ENCODE peak calls at places on chromosomes 12 and 14, in six cellular contexts. S is trophoblast cell, X is IMR-90, V is H1, E is H9, G is neuronal stem cell. K is an unnamed sample.

GRCh38 chr12:93376436-93377251 is 1.1 kb upstream of the NUDT4 start:
- DNase-seq in S (peak), X (peak), V (no peak), E (peak), G (peak), K (peak)

GRCh38 chr12:32467959-32468863 is 68.9 kb downstream of the FGD4 start:
- DNase-seq in S (no peak), X (no peak), V (no peak), E (no peak), G (no peak), K (no peak)

GRCh38 chr14:106845286-106846087 is 1319.1 kb downstream of the TMEM121 start:
- DNase-seq in S (peak), X (no peak), V (no peak), E (no peak), G (no peak), K (no peak)

GRCh38 chr12:95601626-95602025 is 50.4 kb upstream of the USP44 start:
- DNase-seq in S (peak), X (peak), V (no peak), E (no peak), G (no peak), K (peak)

GRCh38 chr12:20451759-20452158 is 83.4 kb downstream of the PDE3A start:
- DNase-seq in S (peak), X (peak), V (no peak), E (no peak), G (no peak), K (peak)

GRCh38 chr14:72868500-72868899 is 25.4 kb downstream of the DPF3 start:
- DNase-seq in S (no peak), X (no peak), V (no peak), E (no peak), G (no peak), K (no peak)

GRCh38 chr14:53942970-53943750 is 13.5 kb downstream of the BMP4 start:
- DNase-seq in S (no peak), X (no peak), V (no peak), E (no peak), G (no peak), K (no peak)

GRCh38 chr14:28773917-28774691 is 7.5 kb downstream of the FOXG1 start:
- DNase-seq in S (peak), X (peak), V (no peak), E (peak), G (no peak), K (no peak)

GRCh38 chr14:92637864-92638263 is 110.6 kb downstream of the LGMN start:
- DNase-seq in S (no peak), X (no peak), V (no peak), E (no peak), G (no peak), K (no peak)

GRCh38 chr14:21070083-21070609 is at the start of gene ARHGEF40:
- DNase-seq in S (peak), X (peak), V (no peak), E (peak), G (no peak), K (peak)

GRCh38 chr14:32004300-32004699 is 72.8 kb upstream of the ARHGAP5 start:
- DNase-seq in S (no peak), X (no peak), V (no peak), E (no peak), G (no peak), K (peak)

GRCh38 chr12:43806737-43807072 is 588 bp upstream of the TWF1 start:
- DNase-seq in S (no peak), X (no peak), V (no peak), E (no peak), G (no peak), K (no peak)

GRCh38 chr12:13044859-13045384 is 741 bp downstream of the FAM234B start:
- DNase-seq in S (no peak), X (no peak), V (no peak), E (no peak), G (no peak), K (peak)

GRCh38 chr12:92193063-92193462 is 47.4 kb upstream of the BTG1 start:
- DNase-seq in S (no peak), X (no peak), V (no peak), E (no peak), G (no peak), K (peak)

GRCh38 chr12:85835810-85836715 is at the start of gene RASSF9:
- DNase-seq in S (no peak), X (peak), V (no peak), E (peak), G (no peak), K (peak)

GRCh38 chr12:97476255-97476654 is 13.7 kb downstream of the RMST start:
- DNase-seq in S (no peak), X (no peak), V (no peak), E (no peak), G (no peak), K (no peak)

GRCh38 chr12:52672321-52672933 is 7.8 kb downstream of the KRT1 start:
- DNase-seq in S (peak), X (no peak), V (no peak), E (no peak), G (no peak), K (no peak)

GRCh38 chr12:97921957-97922722 is 459.5 kb downstream of the RMST start:
- DNase-seq in S (no peak), X (no peak), V (no peak), E (no peak), G (no peak), K (peak)

GRCh38 chr12:52354197-52354596 is 13.1 kb downstream of the KRT85 start:
- DNase-seq in S (no peak), X (no peak), V (no peak), E (no peak), G (no peak), K (no peak)

GRCh38 chr12:34598352-34598827 is 576.1 kb downstream of the ALG10 start:
- DNase-seq in S (no peak), X (no peak), V (no peak), E (no peak), G (no peak), K (no peak)

GRCh38 chr14:91177073-91177796 is 63.4 kb downstream of the DGLUCY start:
- DNase-seq in S (peak), X (peak), V (no peak), E (peak), G (peak), K (peak)

GRCh38 chr12:117097159-117097558 is 2.1 kb downstream of the TESC start:
- DNase-seq in S (no peak), X (no peak), V (no peak), E (no peak), G (no peak), K (no peak)

GRCh38 chr12:102917026-102917787 is at the start of gene PAH:
- DNase-seq in S (peak), X (no peak), V (peak), E (peak), G (peak), K (no peak)

GRCh38 chr12:79299447-79300198 is 391.1 kb downstream of the PAWR start:
- DNase-seq in S (peak), X (no peak), V (no peak), E (no peak), G (no peak), K (no peak)

GRCh38 chr12:6688543-6688999 is 604 bp downstream of the ZNF384 start:
- DNase-seq in S (no peak), X (peak), V (peak), E (no peak), G (no peak), K (no peak)

GRCh38 chr12:80602455-80602854 is 105.0 kb upstream of the MYF6 start:
- DNase-seq in S (no peak), X (no peak), V (no peak), E (no peak), G (no peak), K (no peak)

GRCh38 chr14:99857551-99857950 is 64.3 kb downstream of the EML1 start:
- DNase-seq in S (no peak), X (no peak), V (no peak), E (no peak), G (no peak), K (no peak)

DNA sequence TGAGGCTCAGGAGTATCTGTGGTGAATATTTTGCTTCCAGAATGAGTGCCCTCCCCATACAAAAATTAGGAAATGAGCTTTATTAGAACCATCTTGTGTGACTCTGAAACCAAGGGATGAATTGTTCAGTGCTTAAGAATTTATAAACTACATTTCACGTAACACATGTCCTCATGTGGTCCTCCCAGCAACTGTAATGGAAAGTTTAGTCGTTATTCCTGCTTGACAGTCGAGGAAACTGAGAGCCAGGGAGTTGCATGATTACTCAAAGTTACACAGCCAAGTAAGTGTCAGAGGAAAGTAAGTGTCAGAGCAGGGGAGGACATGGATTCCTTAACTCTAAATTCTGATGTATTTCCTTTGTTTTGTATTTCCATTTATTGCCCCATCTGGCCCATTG is 453.9 kb downstream of the FUT8 start:
- DNase-seq in S (no peak), X (no peak), V (no peak), E (no peak), G (no peak), K (no peak)
- H3K14ac ChIP-seq in S (no peak), X (no peak), V (no peak), E (no peak), G (no peak), K (no peak)

GRCh38 chr12:78085562-78086182 is 255.0 kb downstream of the NAV3 start:
- DNase-seq in S (no peak), X (peak), V (no peak), E (no peak), G (no peak), K (no peak)

GRCh38 chr12:78081590-78082314 is 251.1 kb downstream of the NAV3 start:
- DNase-seq in S (no peak), X (no peak), V (no peak), E (no peak), G (no peak), K (no peak)

GRCh38 chr12:78086553-78087362 is 256.1 kb downstream of the NAV3 start:
- DNase-seq in S (no peak), X (peak), V (no peak), E (no peak), G (no peak), K (no peak)

GRCh38 chr12:78088391-78088832 is 257.7 kb downstream of the NAV3 start:
- DNase-seq in S (no peak), X (peak), V (no peak), E (no peak), G (no peak), K (peak)

DNA sequence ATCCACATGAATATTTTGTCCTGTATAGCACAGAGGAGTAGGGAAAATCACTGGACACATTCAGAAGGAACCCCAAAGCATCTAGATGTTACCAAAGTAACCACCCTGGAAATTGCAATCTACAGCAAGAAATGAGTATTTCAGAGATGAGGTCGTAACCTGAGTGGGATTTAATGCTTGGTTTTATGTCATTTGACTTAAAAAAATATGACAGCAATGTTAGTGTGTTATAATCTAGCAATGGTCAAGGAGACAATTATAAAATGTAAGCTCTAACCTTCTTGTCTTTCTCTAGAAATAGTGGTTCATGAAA is 256.6 kb downstream of the NAV3 start:
- DNase-seq in S (no peak), X (peak), V (no peak), E (no peak), G (no peak), K (no peak)
- H3K4me2 ChIP-seq in S (no peak), X (no peak), V (no peak), E (no peak), G (no peak), K (no peak)

GRCh38 chr14:102951034-102951433 is 28.6 kb downstream of the AMN start:
- DNase-seq in S (no peak), X (no peak), V (no peak), E (no peak), G (no peak), K (no peak)

GRCh38 chr14:102953100-102953499 is 30.6 kb downstream of the AMN start:
- DNase-seq in S (no peak), X (no peak), V (no peak), E (no peak), G (no peak), K (no peak)

GRCh38 chr14:102951799-102952198 is 29.3 kb downstream of the AMN start:
- DNase-seq in S (no peak), X (peak), V (no peak), E (no peak), G (no peak), K (no peak)

GRCh38 chr14:102954081-102954789 is 31.8 kb downstream of the AMN start:
- DNase-seq in S (no peak), X (no peak), V (no peak), E (no peak), G (no peak), K (no peak)

GRCh38 chr14:102952276-102952675 is 29.8 kb downstream of the AMN start:
- DNase-seq in S (no peak), X (no peak), V (no peak), E (no peak), G (no peak), K (no peak)
- H3K9ac ChIP-seq in S (no peak), X (no peak), V (no peak), E (no peak), G (no peak), K (no peak)

GRCh38 chr12:24573621-24574020 is 375.3 kb downstream of the BCAT1 start:
- DNase-seq in S (no peak), X (no peak), V (no peak), E (no peak), G (no peak), K (no peak)
- H3K14ac ChIP-seq in S (no peak), X (no peak), V (no peak), E (no peak), G (no peak), K (no peak)

DNA sequence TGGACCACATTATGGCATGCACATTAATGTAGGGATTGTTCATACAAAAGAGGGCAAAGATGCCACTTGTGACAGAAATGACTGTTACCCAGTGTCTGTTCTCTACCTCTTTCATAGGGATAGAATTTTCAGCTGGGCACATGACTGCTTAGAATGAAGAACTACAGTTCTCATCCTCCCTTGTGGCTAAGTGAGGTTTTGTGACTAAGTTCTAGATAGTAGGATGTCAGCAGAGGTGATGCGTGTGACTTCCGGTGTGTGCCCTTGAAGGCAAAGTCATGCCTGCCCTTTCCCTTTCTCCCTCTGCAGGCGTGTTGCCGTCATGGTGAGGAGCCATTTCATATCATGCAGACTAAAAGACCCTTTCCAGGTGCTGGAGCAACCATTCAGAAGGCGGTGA is 99.3 kb downstream of the CACNA1C start:
- DNase-seq in S (no peak), X (no peak), V (no peak), E (no peak), G (no peak), K (no peak)
- H3K4me2 ChIP-seq in S (no peak), X (no peak), V (no peak), E (no peak), G (no peak), K (no peak)

GRCh38 chr12:11718768-11719253 is 69.3 kb downstream of the ETV6 start:
- DNase-seq in S (no peak), X (peak), V (no peak), E (no peak), G (no peak), K (peak)
- H3K9ac ChIP-seq in S (no peak), X (peak), V (no peak), E (no peak), G (no peak), K (no peak)

DNA sequence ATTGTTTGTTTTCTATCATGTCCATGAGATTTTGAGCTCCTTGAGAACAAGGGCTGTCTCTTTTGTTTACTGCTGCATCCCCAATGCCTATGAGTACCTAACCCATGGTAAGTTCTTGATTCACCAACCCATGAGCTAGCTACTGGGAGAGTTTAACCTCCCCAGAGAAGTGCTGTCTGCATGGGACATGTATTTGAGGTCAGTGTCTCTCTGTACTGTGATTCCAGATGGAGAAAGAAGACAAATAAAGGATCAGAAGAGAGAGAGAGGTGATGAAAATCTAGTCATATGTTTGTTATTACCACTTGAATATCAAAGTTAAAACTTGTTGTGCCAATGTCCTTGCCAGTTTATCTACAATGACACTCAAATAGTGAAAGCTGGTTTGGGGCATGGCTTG is 421.8 kb downstream of the BCAT1 start:
- DNase-seq in S (no peak), X (no peak), V (no peak), E (no peak), G (no peak), K (no peak)
- H3K14ac ChIP-seq in S (no peak), X (no peak), V (no peak), E (no peak), G (no peak), K (no peak)

GRCh38 chr14:96670391-96670790 is 126.8 kb upstream of the VRK1 start:
- DNase-seq in S (no peak), X (no peak), V (no peak), E (no peak), G (no peak), K (no peak)
- H3K4me2 ChIP-seq in S (no peak), X (no peak), V (no peak), E (no peak), G (no peak), K (no peak)

GRCh38 chr12:114687269-114687605 is 3.3 kb upstream of the TBX3 start:
- DNase-seq in S (no peak), X (no peak), V (no peak), E (no peak), G (no peak), K (no peak)

GRCh38 chr12:114686421-114687268 is 2.7 kb upstream of the TBX3 start:
- DNase-seq in S (no peak), X (no peak), V (no peak), E (peak), G (no peak), K (no peak)

GRCh38 chr12:114689075-114689994 is 5.4 kb upstream of the TBX3 start:
- DNase-seq in S (no peak), X (no peak), V (no peak), E (no peak), G (no peak), K (no peak)

GRCh38 chr12:114688256-114688845 is 4.4 kb upstream of the TBX3 start:
- DNase-seq in S (no peak), X (no peak), V (no peak), E (peak), G (no peak), K (no peak)

DNA sequence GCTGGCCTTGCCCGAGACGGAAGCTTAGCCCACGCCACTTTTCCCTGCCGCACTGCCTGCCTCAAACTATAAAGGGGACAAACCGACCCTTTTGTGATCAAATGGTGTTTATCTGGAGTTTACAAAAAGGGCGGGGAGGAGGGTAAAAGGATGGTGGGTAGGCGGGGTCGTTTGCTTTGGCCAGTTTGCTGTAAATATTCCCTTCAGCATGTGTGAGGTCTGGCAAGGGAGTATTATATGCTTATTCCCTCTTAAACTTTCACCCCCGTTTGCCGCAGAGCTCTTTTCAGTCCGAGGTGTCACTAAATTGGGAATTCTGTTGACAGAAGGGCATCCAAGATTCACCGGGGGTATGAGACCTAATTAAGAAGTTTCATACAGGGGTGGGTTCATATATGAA is 3.8 kb upstream of the TBX3 start:
- DNase-seq in S (no peak), X (no peak), V (no peak), E (no peak), G (no peak), K (no peak)
- H3K9ac ChIP-seq in S (peak), X (peak), V (no peak), E (no peak), G (no peak), K (no peak)

K was measured in mesenchymal stem cell.